ENCODE peak calls at places on chromosome 15, in six cellular contexts. T is uterus, Q is left ventricle myocardium inferior, V is lower lobe of right lung, N is tibial nerve, X is cardiac muscle cell. Y is an unnamed sample.

GRCh38 chr15:76229266-76229665 is 82.0 kb downstream of the ETFA start:
- DNase-seq in N (no peak), Q (no peak), V (no peak), T (no peak), X (no peak), Y (no peak)

GRCh38 chr15:38252481-38253311 is at the start of gene SPRED1:
- DNase-seq in Q (peak; percentile 82), V (peak; percentile 82), X (peak; percentile 19), T (peak; percentile 73), N (peak; percentile 42), Y (no peak)

GRCh38 chr15:43808435-43808950 is 8.1 kb downstream of the HYPK start:
- DNase-seq in Q (no peak), N (no peak), V (no peak), T (no peak), X (no peak), Y (no peak)

GRCh38 chr15:62539236-62539635 is 374.2 kb upstream of the C2CD4B start:
- DNase-seq in Q (no peak), T (no peak), V (no peak), X (no peak), N (no peak), Y (no peak)

GRCh38 chr15:85542895-85543331 is 162.5 kb downstream of the AKAP13 start:
- DNase-seq in V (no peak), N (no peak), T (no peak), Q (no peak), X (no peak), Y (no peak)

GRCh38 chr15:73346735-73347312 is 21.9 kb downstream of the HCN4 start:
- DNase-seq in T (peak; percentile 26), N (no peak), Q (peak; percentile 61), X (peak; percentile 92), V (peak; percentile 76), Y (no peak)

GRCh38 chr15:35549567-35549966 is 3.6 kb upstream of the DPH6 start:
- DNase-seq in N (no peak), V (no peak), T (no peak), Q (no peak), X (no peak), Y (peak; percentile 33)

GRCh38 chr15:100929641-100930042 is 10.5 kb downstream of the LRRK1 start:
- DNase-seq in Q (no peak), T (no peak), X (peak; percentile 37), V (no peak), N (no peak), Y (no peak)

GRCh38 chr15:101024709-101025108 is 105.6 kb downstream of the LRRK1 start:
- DNase-seq in Q (no peak), N (no peak), T (no peak), X (no peak), V (no peak), Y (no peak)

GRCh38 chr15:66006986-66007385 is 137.7 kb downstream of the RAB11A start:
- DNase-seq in Q (no peak), X (no peak), N (no peak), V (no peak), T (no peak), Y (no peak)

GRCh38 chr15:82878325-82878724 is 68.9 kb downstream of the WHAMM start:
- DNase-seq in V (no peak), Q (no peak), T (no peak), X (no peak), N (no peak), Y (no peak)

GRCh38 chr15:57476533-57476975 is 100.2 kb downstream of the CGNL1 start:
- DNase-seq in N (no peak), X (no peak), Q (no peak), T (no peak), V (no peak), Y (no peak)

GRCh38 chr15:81809543-81809942 is 236.3 kb downstream of the MEX3B start:
- DNase-seq in N (no peak), T (no peak), X (peak; percentile 40), V (no peak), Q (no peak), Y (peak; percentile 13)

GRCh38 chr15:77852241-77853007 is 219.7 kb upstream of the LINGO1 start:
- DNase-seq in X (no peak), V (peak; percentile 14), N (no peak), T (no peak), Q (no peak), Y (no peak)

GRCh38 chr15:31344266-31344665 is 17.6 kb downstream of the KLF13 start:
- DNase-seq in N (no peak), V (peak; percentile 46), T (no peak), X (no peak), Q (peak; percentile 29), Y (no peak)
- H3K4me1 ChIP-seq in N (peaks cover 94% of the 10 kb centered on the region), V (peaks cover 100% of the 10 kb centered on the region), T (peaks cover 7% of the 10 kb centered on the region), X (peaks cover 14% of the 10 kb centered on the region), Q (peaks cover 100% of the 10 kb centered on the region), Y (peaks cover 22% of the 10 kb centered on the region)

DNA sequence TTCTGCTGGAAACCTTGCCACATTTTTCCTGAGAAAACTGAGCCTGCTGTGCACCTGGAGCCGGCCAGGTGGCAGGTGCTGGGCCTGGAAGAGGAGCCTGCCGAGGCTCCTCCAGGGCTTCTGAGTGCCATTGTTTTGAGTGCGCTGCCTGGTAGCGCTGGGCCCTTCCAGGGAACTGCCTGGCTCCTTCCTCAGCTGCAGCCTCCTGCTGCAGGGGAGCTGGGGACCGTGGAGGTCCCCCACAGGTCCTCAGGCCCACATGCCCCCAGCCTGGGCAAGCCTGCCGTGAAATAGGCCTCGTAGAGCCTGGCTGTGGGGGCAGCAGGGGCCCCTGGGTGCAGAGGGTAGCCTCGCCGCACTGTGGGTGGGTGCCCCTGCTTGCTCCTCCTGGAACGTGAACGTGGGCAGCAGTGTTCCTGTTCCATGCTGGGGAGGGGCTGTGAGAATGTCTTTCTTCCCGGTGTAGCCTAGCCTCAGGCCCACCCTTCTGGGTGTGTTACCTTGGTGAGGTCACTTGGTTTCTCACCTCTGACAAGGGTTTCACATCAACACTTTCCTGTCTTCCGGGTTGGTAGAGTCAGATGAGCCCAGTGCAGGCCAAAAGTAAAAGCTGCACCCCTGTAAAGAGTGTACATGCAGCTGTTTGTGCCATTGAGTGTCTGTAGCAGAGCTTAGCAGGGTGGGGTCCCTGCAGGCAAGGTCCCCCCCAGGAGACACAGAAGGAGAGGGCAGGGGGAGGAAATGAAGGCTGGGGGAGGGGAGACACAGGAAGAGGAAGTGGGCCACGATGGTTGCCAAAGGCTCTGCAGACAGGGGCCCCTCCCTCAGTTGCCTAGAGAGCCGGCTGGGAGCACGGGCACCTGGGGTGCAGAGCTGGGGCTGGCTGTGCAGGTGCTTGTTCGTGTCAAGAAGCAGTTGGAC is 34.5 kb downstream of the KLF13 start:
- DNase-seq in V (peak; percentile 79), T (no peak), Q (peak; percentile 52), N (no peak), X (no peak), Y (no peak)
- H3K4me1 ChIP-seq in V (peaks cover 100% of the 10 kb centered on the region), T (no peaks in the 10 kb centered on the region), Q (peaks cover 100% of the 10 kb centered on the region), N (peaks cover 93% of the 10 kb centered on the region), X (peaks cover 85% of the 10 kb centered on the region), Y (peaks cover 26% of the 10 kb centered on the region)

GRCh38 chr15:22263738-22264137 is 183.4 kb downstream of the OR4M2 start:
- DNase-seq in V (no peak), Q (no peak), T (no peak), N (no peak), X (no peak), Y (no peak)

GRCh38 chr15:22265056-22265945 is 185.0 kb downstream of the OR4M2 start:
- DNase-seq in Q (no peak), X (no peak), T (no peak), N (no peak), V (no peak), Y (no peak)

GRCh38 chr15:22265961-22266360 is 185.6 kb downstream of the OR4M2 start:
- DNase-seq in T (no peak), X (no peak), N (no peak), Q (no peak), V (no peak), Y (no peak)

GRCh38 chr15:22262613-22263020 is 182.3 kb downstream of the OR4M2 start:
- DNase-seq in Q (no peak), N (no peak), V (peak; percentile 80), T (no peak), X (no peak), Y (no peak)

GRCh38 chr15:22267761-22268160 is 187.4 kb downstream of the OR4M2 start:
- DNase-seq in N (no peak), T (no peak), Q (no peak), X (no peak), V (no peak), Y (no peak)
- H3K4me1 ChIP-seq in N (no peaks in the 10 kb centered on the region), T (no peaks in the 10 kb centered on the region), Q (no peaks in the 10 kb centered on the region), X (no peaks in the 10 kb centered on the region), V (no peaks in the 10 kb centered on the region), Y (no peaks in the 10 kb centered on the region)

GRCh38 chr15:90104551-90104950 is 2.3 kb upstream of the IDH2 start:
- DNase-seq in V (no peak), T (no peak), N (no peak), Q (no peak), X (no peak), Y (no peak)
- H3K4me1 ChIP-seq in V (peaks cover 21% of the 10 kb centered on the region), T (no peaks in the 10 kb centered on the region), N (peaks cover 17% of the 10 kb centered on the region), Q (peaks cover 57% of the 10 kb centered on the region), X (peaks cover 43% of the 10 kb centered on the region), Y (peaks cover 17% of the 10 kb centered on the region)

GRCh38 chr15:33722005-33722672 is 246.2 kb upstream of the CHRM5 start:
- DNase-seq in Q (no peak), N (no peak), V (no peak), T (no peak), X (no peak), Y (no peak)
- H3K4me1 ChIP-seq in Q (no peaks in the 10 kb centered on the region), N (no peaks in the 10 kb centered on the region), V (no peaks in the 10 kb centered on the region), T (no peaks in the 10 kb centered on the region), X (no peaks in the 10 kb centered on the region), Y (no peaks in the 10 kb centered on the region)

DNA sequence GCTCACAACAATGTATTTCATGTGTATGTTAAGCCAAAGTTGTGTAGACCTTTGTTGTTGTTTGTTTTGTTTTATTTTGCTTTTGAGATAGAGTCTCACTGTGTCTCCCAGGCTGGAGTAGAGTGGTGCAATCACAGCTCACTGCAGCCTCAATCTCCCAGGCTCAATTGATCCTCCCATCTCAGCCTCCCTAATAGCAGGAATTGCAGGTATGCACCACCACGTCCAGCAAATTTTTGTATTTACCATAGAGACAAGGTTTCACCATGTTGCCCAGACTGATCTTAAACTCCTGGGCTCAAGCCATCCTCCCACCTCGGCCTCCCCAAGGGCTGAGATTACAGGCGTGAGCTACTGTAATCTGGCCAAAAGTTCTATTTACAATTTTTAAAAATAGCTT is 2.7 kb downstream of the HERC1 start:
- DNase-seq in X (no peak), T (no peak), N (no peak), Q (no peak), V (no peak), Y (no peak)
- H3K4me1 ChIP-seq in X (peaks cover 15% of the 10 kb centered on the region), T (peaks cover 6% of the 10 kb centered on the region), N (peaks cover 18% of the 10 kb centered on the region), Q (peaks cover 76% of the 10 kb centered on the region), V (peaks cover 53% of the 10 kb centered on the region), Y (no peaks in the 10 kb centered on the region)

GRCh38 chr15:39998511-39998910 is 40.5 kb downstream of the SRP14 start:
- DNase-seq in T (no peak), X (no peak), V (no peak), N (no peak), Q (no peak), Y (no peak)
- H3K4me1 ChIP-seq in T (no peaks in the 10 kb centered on the region), X (no peaks in the 10 kb centered on the region), V (no peaks in the 10 kb centered on the region), N (no peaks in the 10 kb centered on the region), Q (no peaks in the 10 kb centered on the region), Y (no peaks in the 10 kb centered on the region)

Y was measured in NT2/D1.